ENCODE peak calls at places on chromosome 3, in eight cellular contexts. A is hepatocyte; H is suprapubic skin; J is adrenal gland; X is naive thymus-derived CD4-positive, alpha-beta T cell; R is uterus; F is right cardiac atrium; Q is lung. Z is an unnamed sample.

GRCh38 chr3:12100784-12101183 is 57.9 kb downstream of the TIMP4 start:
- DNase-seq in A (no peak), H (no peak), J (no peak), X (no peak), R (no peak), F (no peak), Q (no peak), Z (no peak)

GRCh38 chr3:15330031-15330596 is 2.3 kb downstream of the SH3BP5 start:
- DNase-seq in A (peak; percentile 40), H (peak; percentile 88), J (peak; percentile 81), X (no peak), R (peak; percentile 85), F (peak; percentile 70), Q (no peak), Z (peak; percentile 82)

GRCh38 chr3:58340594-58341244 is 8.0 kb downstream of the PXK start:
- DNase-seq in A (no peak), H (no peak), J (no peak), X (no peak), R (no peak), F (no peak), Q (no peak), Z (no peak)

GRCh38 chr3:48595526-48596121 is 495 bp upstream of the COL7A1 start:
- DNase-seq in A (peak; percentile 86), H (no peak), J (peak; percentile 72), X (no peak), R (peak; percentile 69), F (peak; percentile 66), Q (peak; percentile 54), Z (no peak)

GRCh38 chr3:152026033-152026556 is 152.7 kb downstream of the SUCNR1 start:
- DNase-seq in A (peak; percentile 21), H (no peak), J (no peak), X (peak; percentile 2), R (no peak), F (no peak), Q (no peak), Z (peak; percentile 80)

GRCh38 chr3:151468284-151468917 is 7.5 kb upstream of the IGSF10 start:
- DNase-seq in A (peak; percentile 82), H (no peak), J (peak; percentile 68), X (peak; percentile 44), R (no peak), F (no peak), Q (peak; percentile 49), Z (peak; percentile 80)

GRCh38 chr3:37571269-37571668 is 290.4 kb upstream of the CTDSPL start:
- DNase-seq in A (no peak), H (no peak), J (no peak), X (no peak), R (no peak), F (no peak), Q (no peak), Z (no peak)

GRCh38 chr3:36677331-36678007 is 86.9 kb downstream of the DCLK3 start:
- DNase-seq in A (no peak), H (no peak), J (no peak), X (no peak), R (no peak), F (no peak), Q (no peak), Z (no peak)

DNA sequence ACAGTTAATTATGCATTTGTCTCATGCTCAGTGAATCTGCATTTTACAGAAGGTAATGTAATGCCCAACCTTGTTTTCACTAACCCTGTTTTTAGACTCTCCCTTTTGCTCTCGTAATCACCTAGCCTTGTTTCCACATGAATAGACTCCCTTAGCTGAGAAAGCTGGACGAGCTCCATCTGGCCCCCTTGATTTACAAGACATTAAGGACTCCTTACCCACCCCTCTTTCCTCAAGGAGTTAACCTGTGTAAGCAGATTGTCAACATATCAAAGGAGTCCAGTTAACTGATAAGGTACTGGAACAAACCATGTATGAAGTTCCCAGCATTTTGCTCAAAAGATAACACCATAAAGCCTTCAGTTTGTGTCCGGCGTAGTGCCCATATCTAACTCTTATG is 99.6 kb downstream of the VPS8 start:
- DNase-seq in A (no peak), H (no peak), J (no peak), X (no peak), R (no peak), F (no peak), Q (no peak), Z (no peak)
- H3K27ac ChIP-seq in A (peak overlapping the region; percentile 57), H (no peak overlapping the region), J (no peak overlapping the region), X (no peak overlapping the region), R (no peak overlapping the region), F (no peak overlapping the region), Q (no peak overlapping the region), Z (no peak overlapping the region)

GRCh38 chr3:197956626-197956988 is 3.4 kb upstream of the LMLN start:
- DNase-seq in A (no peak), H (no peak), J (no peak), X (no peak), R (no peak), F (no peak), Q (no peak), Z (no peak)
- H3K4me1 ChIP-seq in A (peaks cover 21% of the 10 kb centered on the region), H (peaks cover 59% of the 10 kb centered on the region), J (peaks cover 62% of the 10 kb centered on the region), X (peaks cover 18% of the 10 kb centered on the region), R (peaks cover 7% of the 10 kb centered on the region), F (peaks cover 3% of the 10 kb centered on the region), Q (peaks cover 17% of the 10 kb centered on the region), Z (peaks cover 26% of the 10 kb centered on the region)

GRCh38 chr3:125123455-125123854 is 67.7 kb upstream of the HEG1 start:
- DNase-seq in A (no peak), H (peak; percentile 15), J (no peak), X (no peak), R (no peak), F (no peak), Q (no peak), Z (no peak)
- H3K27ac ChIP-seq in A (no peak overlapping the region), H (no peak overlapping the region), J (no peak overlapping the region), X (no peak overlapping the region), R (no peak overlapping the region), F (no peak overlapping the region), Q (no peak overlapping the region), Z (no peak overlapping the region)

GRCh38 chr3:4497005-4497692 is 4.0 kb downstream of the ITPR1 start:
- DNase-seq in A (no peak), H (no peak), J (no peak), X (no peak), R (no peak), F (no peak), Q (no peak), Z (no peak)

GRCh38 chr3:4493931-4494806 is 1.0 kb downstream of the ITPR1 start:
- DNase-seq in A (peak; percentile 34), H (no peak), J (peak; percentile 55), X (no peak), R (peak; percentile 34), F (peak; percentile 60), Q (no peak), Z (peak; percentile 27)

GRCh38 chr3:4495294-4496110 is 2.4 kb downstream of the ITPR1 start:
- DNase-seq in A (no peak), H (no peak), J (no peak), X (no peak), R (no peak), F (no peak), Q (no peak), Z (peak; percentile 54)

GRCh38 chr3:4493008-4493930 is at the start of gene ITPR1:
- DNase-seq in A (peak; percentile 99), H (peak; percentile 100), J (peak; percentile 99), X (peak; percentile 99), R (peak; percentile 99), F (peak; percentile 99), Q (peak; percentile 99), Z (peak; percentile 100)

DNA sequence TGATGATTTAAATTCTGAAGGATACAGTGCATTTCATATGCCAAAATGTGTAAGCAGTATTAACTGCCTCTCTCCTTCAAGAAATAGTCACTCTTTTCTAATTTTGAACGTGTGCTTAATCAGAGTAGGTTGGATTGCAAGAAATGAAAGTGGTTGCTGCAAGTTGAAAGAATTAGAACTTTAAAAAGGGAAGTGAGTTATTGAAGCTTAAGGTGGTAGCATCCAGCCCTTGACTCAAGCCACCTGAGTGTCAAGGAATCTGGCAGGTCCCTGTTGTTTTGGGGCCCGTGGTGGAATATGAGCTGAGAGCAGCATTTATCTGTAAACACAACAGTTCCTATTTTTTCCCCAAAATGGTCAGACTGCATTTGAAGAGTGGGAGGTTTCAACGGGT is 1.7 kb downstream of the ITPR1 start:
- DNase-seq in A (no peak), H (no peak), J (no peak), X (no peak), R (no peak), F (no peak), Q (no peak), Z (no peak)
- H3K4me1 ChIP-seq in A (peaks cover 7% of the 10 kb centered on the region), H (peaks cover 22% of the 10 kb centered on the region), J (peaks cover 48% of the 10 kb centered on the region), X (peaks cover 14% of the 10 kb centered on the region), R (no peaks in the 10 kb centered on the region), F (peaks cover 2% of the 10 kb centered on the region), Q (no peaks in the 10 kb centered on the region), Z (peaks cover 28% of the 10 kb centered on the region)

GRCh38 chr3:20673866-20674265 is 487.9 kb upstream of the SGO1 start:
- DNase-seq in A (no peak), H (no peak), J (no peak), X (no peak), R (no peak), F (no peak), Q (no peak), Z (no peak)

GRCh38 chr3:20669184-20669583 is 483.2 kb upstream of the SGO1 start:
- DNase-seq in A (no peak), H (no peak), J (peak; percentile 65), X (no peak), R (no peak), F (peak; percentile 58), Q (no peak), Z (peak; percentile 54)

GRCh38 chr3:20669675-20670074 is 483.7 kb upstream of the SGO1 start:
- DNase-seq in A (no peak), H (no peak), J (no peak), X (no peak), R (no peak), F (no peak), Q (no peak), Z (no peak)

GRCh38 chr3:20666091-20666490 is 480.1 kb upstream of the SGO1 start:
- DNase-seq in A (no peak), H (no peak), J (no peak), X (no peak), R (no peak), F (no peak), Q (no peak), Z (peak; percentile 21)

DNA sequence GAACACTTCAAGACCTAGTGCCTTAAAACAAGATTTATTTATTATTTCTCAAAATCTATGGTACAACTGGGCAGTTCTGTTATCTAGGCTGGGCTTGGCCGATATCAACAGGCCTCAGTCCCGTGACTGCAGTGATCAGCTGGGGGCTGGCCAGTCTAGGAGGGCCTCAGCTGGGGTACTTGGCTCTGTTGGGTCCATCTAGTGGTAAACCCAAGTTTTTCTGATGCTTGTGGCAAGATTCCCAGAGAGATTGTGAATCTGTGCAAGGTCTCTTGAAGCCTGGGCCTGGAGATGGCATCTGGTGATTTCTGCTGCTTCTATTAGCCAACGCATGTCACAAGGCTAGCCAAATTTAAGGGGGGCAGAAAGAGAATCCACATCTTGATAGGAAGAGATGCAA is 482.4 kb upstream of the SGO1 start:
- DNase-seq in A (no peak), H (no peak), J (peak; percentile 26), X (no peak), R (no peak), F (no peak), Q (no peak), Z (peak; percentile 25)
- H3K27ac ChIP-seq in A (no peak overlapping the region), H (no peak overlapping the region), J (no peak overlapping the region), X (no peak overlapping the region), R (no peak overlapping the region), F (peak overlapping the region; percentile 83), Q (no peak overlapping the region), Z (peak overlapping the region; percentile 50)

GRCh38 chr3:188232676-188233075 is 78.7 kb downstream of the LPP start:
- DNase-seq in A (no peak), H (no peak), J (no peak), X (no peak), R (no peak), F (no peak), Q (no peak), Z (no peak)
- H3K4me1 ChIP-seq in A (no peaks in the 10 kb centered on the region), H (no peaks in the 10 kb centered on the region), J (peaks cover 12% of the 10 kb centered on the region), X (no peaks in the 10 kb centered on the region), R (peaks cover 5% of the 10 kb centered on the region), F (peaks cover 12% of the 10 kb centered on the region), Q (peaks cover 9% of the 10 kb centered on the region), Z (no peaks in the 10 kb centered on the region)

Z was measured in cardiac muscle cell.